ENCODE peak calls at places on chromosome X, in nine cellular contexts. D, E, N, A, P, U, K, F and V are unnamed samples.

GRCh38 chrX:30992381-30992904 is 79.4 kb downstream of the FTHL17 start:
- DNase-seq in D (no peak), E (no peak), N (no peak), A (no peak), P (no peak), U (no peak), K (no peak), F (no peak), V (no peak)

GRCh38 chrX:20254712-20255299 is 11.9 kb downstream of the RPS6KA3 start:
- DNase-seq in D (no peak), E (no peak), N (no peak), A (no peak), P (no peak), U (no peak), K (no peak), F (no peak), V (no peak)

GRCh38 chrX:104707572-104707971 is 141.6 kb downstream of the IL1RAPL2 start:
- DNase-seq in D (no peak), E (no peak), N (no peak), A (no peak), P (no peak), U (no peak), K (no peak), F (no peak), V (no peak)

GRCh38 chrX:54479471-54480122 is 16.4 kb downstream of the FGD1 start:
- DNase-seq in D (no peak), E (peak; percentile 50), N (no peak), A (no peak), P (no peak), U (no peak), K (peak; percentile 68), F (no peak), V (no peak)

GRCh38 chrX:153709726-153710674 is 14.2 kb downstream of the BCAP31 start:
- DNase-seq in D (no peak), E (no peak), N (no peak), A (no peak), P (no peak), U (no peak), K (no peak), F (no peak), V (no peak)

GRCh38 chrX:151151668-151152267 is 24.6 kb upstream of the GPR50 start:
- DNase-seq in D (no peak), E (peak; percentile 70), N (peak; percentile 40), A (no peak), P (no peak), U (no peak), K (peak; percentile 35), F (no peak), V (no peak)

GRCh38 chrX:153569475-153569874 is 29.5 kb downstream of the CCNQ start:
- DNase-seq in D (no peak), E (no peak), N (no peak), A (no peak), P (no peak), U (no peak), K (no peak), F (no peak), V (no peak)

GRCh38 chrX:53494427-53494826 is 60.3 kb upstream of the HSD17B10 start:
- DNase-seq in D (no peak), E (no peak), N (no peak), A (no peak), P (no peak), U (no peak), K (no peak), F (no peak), V (no peak)

GRCh38 chrX:45769919-45770582 is 569.4 kb upstream of the DIPK2B start:
- DNase-seq in D (peak; percentile 31), E (peak; percentile 26), N (peak; percentile 77), A (peak; percentile 26), P (peak; percentile 79), U (no peak), K (no peak), F (peak; percentile 80), V (peak; percentile 80)

GRCh38 chrX:78109458-78109857 is 5.4 kb downstream of the PGK1 start:
- DNase-seq in D (no peak), E (no peak), N (no peak), A (no peak), P (no peak), U (no peak), K (no peak), F (no peak), V (no peak)

GRCh38 chrX:109857898-109858297 is 124.8 kb upstream of the ACSL4 start:
- DNase-seq in D (no peak), E (no peak), N (no peak), A (no peak), P (no peak), U (no peak), K (no peak), F (no peak), V (no peak)

GRCh38 chrX:45063319-45064095 is 137.2 kb downstream of the DIPK2B start:
- DNase-seq in D (no peak), E (no peak), N (no peak), A (no peak), P (no peak), U (no peak), K (no peak), F (no peak), V (no peak)

GRCh38 chrX:154731881-154732280 is 19.0 kb downstream of the GAB3 start:
- DNase-seq in D (peak; percentile 29), E (no peak), N (no peak), A (no peak), P (no peak), U (no peak), K (no peak), F (no peak), V (no peak)
- H3K4me1 ChIP-seq in D (peaks cover 76% of the 10 kb centered on the region), E (no peaks in the 10 kb centered on the region), N (peaks cover 40% of the 10 kb centered on the region), A (peaks cover 85% of the 10 kb centered on the region), P (peaks cover 43% of the 10 kb centered on the region), U (no peaks in the 10 kb centered on the region), K (peaks cover 2% of the 10 kb centered on the region), F (peaks cover 3% of the 10 kb centered on the region), V (no peaks in the 10 kb centered on the region)

GRCh38 chrX:144918936-144919335 is 328.4 kb upstream of the SPANXN1 start:
- DNase-seq in D (no peak), E (no peak), N (no peak), A (no peak), P (no peak), U (no peak), K (no peak), F (no peak), V (no peak)
- H3K9me3 ChIP-seq in D (no peaks in the 10 kb centered on the region), E (peaks cover 19% of the 10 kb centered on the region), N (no peaks in the 10 kb centered on the region), A (no peaks in the 10 kb centered on the region), P (no peaks in the 10 kb centered on the region), U (no peaks in the 10 kb centered on the region), K (peaks cover 28% of the 10 kb centered on the region), F (no peaks in the 10 kb centered on the region), V (no peaks in the 10 kb centered on the region)

GRCh38 chrX:124392794-124393193 is 46.4 kb downstream of the SH2D1A start:
- DNase-seq in D (no peak), E (no peak), N (no peak), A (no peak), P (no peak), U (no peak), K (no peak), F (no peak), V (no peak)

GRCh38 chrX:124393238-124393637 is 46.9 kb downstream of the SH2D1A start:
- DNase-seq in D (no peak), E (no peak), N (no peak), A (no peak), P (no peak), U (no peak), K (no peak), F (no peak), V (no peak)

GRCh38 chrX:124393659-124394058 is 47.3 kb downstream of the SH2D1A start:
- DNase-seq in D (no peak), E (no peak), N (no peak), A (no peak), P (no peak), U (no peak), K (no peak), F (no peak), V (no peak)

GRCh38 chrX:124386401-124386800 is 40.0 kb downstream of the SH2D1A start:
- DNase-seq in D (no peak), E (no peak), N (no peak), A (no peak), P (no peak), U (no peak), K (no peak), F (no peak), V (no peak)

GRCh38 chrX:124388562-124388961 is 42.2 kb downstream of the SH2D1A start:
- DNase-seq in D (peak; percentile 34), E (peak; percentile 67), N (peak; percentile 34), A (no peak), P (no peak), U (no peak), K (no peak), F (no peak), V (peak; percentile 62)
- H3K4me1 ChIP-seq in D (no peaks in the 10 kb centered on the region), E (peaks cover 5% of the 10 kb centered on the region), N (no peaks in the 10 kb centered on the region), A (no peaks in the 10 kb centered on the region), P (no peaks in the 10 kb centered on the region), U (no peaks in the 10 kb centered on the region), K (no peaks in the 10 kb centered on the region), F (no peaks in the 10 kb centered on the region), V (no peaks in the 10 kb centered on the region)

GRCh38 chrX:74853255-74853654 is 72.0 kb downstream of the NEXMIF start:
- DNase-seq in D (no peak), E (no peak), N (no peak), A (no peak), P (no peak), U (no peak), K (peak; percentile 37), F (no peak), V (no peak)
- H3K9me3 ChIP-seq in D (no peaks in the 10 kb centered on the region), E (peaks cover 42% of the 10 kb centered on the region), N (no peaks in the 10 kb centered on the region), A (peaks cover 11% of the 10 kb centered on the region), P (no peaks in the 10 kb centered on the region), U (peaks cover 80% of the 10 kb centered on the region), K (peaks cover 65% of the 10 kb centered on the region), F (peaks cover 22% of the 10 kb centered on the region), V (peaks cover 73% of the 10 kb centered on the region)

GRCh38 chrX:12955882-12956703 is 18.8 kb upstream of the TMSB4X start:
- DNase-seq in D (peak; percentile 66), E (no peak), N (peak; percentile 54), A (no peak), P (no peak), U (no peak), K (no peak), F (peak; percentile 79), V (no peak)
- H3K4me1 ChIP-seq in D (peaks cover 80% of the 10 kb centered on the region), E (no peaks in the 10 kb centered on the region), N (peaks cover 10% of the 10 kb centered on the region), A (peaks cover 6% of the 10 kb centered on the region), P (peaks cover 14% of the 10 kb centered on the region), U (no peaks in the 10 kb centered on the region), K (peaks cover 2% of the 10 kb centered on the region), F (no peaks in the 10 kb centered on the region), V (peaks cover 14% of the 10 kb centered on the region)